ENCODE peak calls at places on chromosomes 12 and 14, in ten cellular contexts. One of them, this sample, is unnamed.
A peak's percentile ranks its signal among the peaks of the same experiment; 100 is the strongest.

GRCh38 chr12:15861404-15861803 is 20.8 kb upstream of the STRAP start:
- DNase-seq in glutamatergic neuron: no peak
- DNase-seq in GM12865: no peak
- DNase-seq in tibial artery: no peak
- DNase-seq in lung: no peak
- DNase-seq in Peyer's patch: no peak
- DNase-seq in neural progenitor cell: no peak
- DNase-seq in bronchial epithelial cell: no peak
- DNase-seq in CD4-positive, alpha-beta T cell: no peak
- DNase-seq in AG10803: no peak
- DNase-seq in this sample: no peak

GRCh38 chr12:45050751-45051489 is at the start of gene DBX2:
- DNase-seq in glutamatergic neuron: peak; percentile 51
- DNase-seq in GM12865: no peak
- DNase-seq in tibial artery: no peak
- DNase-seq in lung: no peak
- DNase-seq in Peyer's patch: no peak
- DNase-seq in neural progenitor cell: peak; percentile 72
- DNase-seq in bronchial epithelial cell: no peak
- DNase-seq in CD4-positive, alpha-beta T cell: no peak
- DNase-seq in AG10803: no peak
- DNase-seq in this sample: peak; percentile 2

GRCh38 chr14:92207928-92208265 is 86.1 kb downstream of the CPSF2 start:
- DNase-seq in glutamatergic neuron: no peak
- DNase-seq in GM12865: no peak
- DNase-seq in tibial artery: no peak
- DNase-seq in lung: no peak
- DNase-seq in Peyer's patch: no peak
- DNase-seq in neural progenitor cell: no peak
- DNase-seq in bronchial epithelial cell: no peak
- DNase-seq in CD4-positive, alpha-beta T cell: no peak
- DNase-seq in AG10803: no peak
- DNase-seq in this sample: no peak

GRCh38 chr14:24414077-24414476 is 15.3 kb downstream of the NYNRIN start:
- DNase-seq in glutamatergic neuron: no peak
- DNase-seq in GM12865: no peak
- DNase-seq in tibial artery: no peak
- DNase-seq in lung: no peak
- DNase-seq in Peyer's patch: no peak
- DNase-seq in neural progenitor cell: no peak
- DNase-seq in bronchial epithelial cell: no peak
- DNase-seq in CD4-positive, alpha-beta T cell: no peak
- DNase-seq in AG10803: no peak
- DNase-seq in this sample: no peak

GRCh38 chr14:66944872-66945271 is 244.4 kb upstream of the GARIN2 start:
- DNase-seq in glutamatergic neuron: peak; percentile 29
- DNase-seq in GM12865: peak; percentile 41
- DNase-seq in tibial artery: no peak
- DNase-seq in lung: no peak
- DNase-seq in Peyer's patch: no peak
- DNase-seq in neural progenitor cell: peak; percentile 35
- DNase-seq in bronchial epithelial cell: no peak
- DNase-seq in CD4-positive, alpha-beta T cell: no peak
- DNase-seq in AG10803: peak; percentile 20
- DNase-seq in this sample: peak; percentile 13

GRCh38 chr12:65986047-65986446 is 144.5 kb downstream of the LLPH start:
- DNase-seq in glutamatergic neuron: no peak
- DNase-seq in GM12865: no peak
- DNase-seq in tibial artery: no peak
- DNase-seq in lung: no peak
- DNase-seq in Peyer's patch: no peak
- DNase-seq in neural progenitor cell: no peak
- DNase-seq in bronchial epithelial cell: no peak
- DNase-seq in CD4-positive, alpha-beta T cell: no peak
- DNase-seq in AG10803: no peak
- DNase-seq in this sample: no peak

GRCh38 chr14:101962503-101962874 is 1.9 kb upstream of the DYNC1H1 start:
- DNase-seq in glutamatergic neuron: peak; percentile 65
- DNase-seq in GM12865: no peak
- DNase-seq in tibial artery: peak; percentile 80
- DNase-seq in lung: peak; percentile 54
- DNase-seq in Peyer's patch: no peak
- DNase-seq in neural progenitor cell: no peak
- DNase-seq in bronchial epithelial cell: peak; percentile 72
- DNase-seq in CD4-positive, alpha-beta T cell: no peak
- DNase-seq in AG10803: peak; percentile 88
- DNase-seq in this sample: no peak

GRCh38 chr12:6955462-6956331 is 4.5 kb downstream of the PTPN6 start:
- DNase-seq in glutamatergic neuron: no peak
- DNase-seq in GM12865: peak; percentile 38
- DNase-seq in tibial artery: no peak
- DNase-seq in lung: no peak
- DNase-seq in Peyer's patch: no peak
- DNase-seq in neural progenitor cell: no peak
- DNase-seq in bronchial epithelial cell: no peak
- DNase-seq in CD4-positive, alpha-beta T cell: no peak
- DNase-seq in AG10803: no peak
- DNase-seq in this sample: no peak

DNA sequence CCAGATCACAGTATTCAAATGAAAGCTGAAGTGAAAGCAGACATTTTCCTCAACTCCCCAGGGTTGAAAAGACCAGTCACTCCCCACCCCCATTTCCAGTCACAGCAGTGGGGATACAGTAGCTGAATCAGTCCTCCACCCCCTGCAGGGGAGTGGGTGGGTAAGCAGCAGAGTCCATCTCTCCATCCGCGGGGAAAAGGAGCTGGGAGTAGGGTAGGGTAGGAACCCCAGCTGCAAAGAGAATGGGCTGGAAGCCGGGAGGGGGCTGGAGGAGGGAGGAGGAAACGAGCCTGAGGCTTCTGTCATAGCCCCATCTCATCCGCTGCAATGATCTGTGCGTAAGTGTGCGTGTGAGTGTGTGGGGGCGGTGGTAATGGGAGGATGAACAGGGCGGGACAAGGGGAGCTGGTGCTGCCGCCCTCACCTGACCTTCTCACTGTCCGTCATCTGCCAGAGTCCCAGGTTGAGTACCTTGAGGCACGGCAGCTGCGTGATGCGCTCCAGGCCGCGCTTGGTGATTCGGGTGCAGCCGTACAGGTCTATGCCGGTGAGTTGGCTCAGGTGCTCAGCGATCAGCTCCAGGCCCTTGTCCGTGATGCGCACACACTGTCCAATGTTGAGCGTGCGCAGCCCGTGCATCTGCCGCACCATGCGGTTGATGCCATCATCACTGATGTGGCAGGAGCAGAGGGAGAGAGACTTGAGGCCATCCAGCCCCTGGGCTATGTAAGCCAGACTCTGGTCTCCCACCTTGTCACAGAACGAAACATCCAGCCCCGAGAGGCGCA is 1.7 kb downstream of the FBXL14 start:
- DNase-seq in glutamatergic neuron: peak; percentile 71
- DNase-seq in GM12865: peak; percentile 80
- DNase-seq in tibial artery: no peak
- DNase-seq in lung: no peak
- DNase-seq in Peyer's patch: peak; percentile 64
- DNase-seq in neural progenitor cell: peak; percentile 80
- DNase-seq in bronchial epithelial cell: peak; percentile 37
- DNase-seq in CD4-positive, alpha-beta T cell: peak; percentile 30
- DNase-seq in AG10803: peak; percentile 66
- DNase-seq in this sample: peak; percentile 91
- TF ChIP-seq CTCF in glutamatergic neuron: no peak
- TF ChIP-seq CTCF in GM12865: no peak
- TF ChIP-seq CTCF in tibial artery: no peak
- TF ChIP-seq CTCF in lung: no peak
- TF ChIP-seq CTCF in Peyer's patch: no peak
- TF ChIP-seq CTCF in neural progenitor cell: peak; percentile 15
- TF ChIP-seq CTCF in bronchial epithelial cell: no peak
- TF ChIP-seq CTCF in CD4-positive, alpha-beta T cell: no peak
- TF ChIP-seq CTCF in AG10803: peak; percentile 19
- TF ChIP-seq CTCF in this sample: no peak

DNA sequence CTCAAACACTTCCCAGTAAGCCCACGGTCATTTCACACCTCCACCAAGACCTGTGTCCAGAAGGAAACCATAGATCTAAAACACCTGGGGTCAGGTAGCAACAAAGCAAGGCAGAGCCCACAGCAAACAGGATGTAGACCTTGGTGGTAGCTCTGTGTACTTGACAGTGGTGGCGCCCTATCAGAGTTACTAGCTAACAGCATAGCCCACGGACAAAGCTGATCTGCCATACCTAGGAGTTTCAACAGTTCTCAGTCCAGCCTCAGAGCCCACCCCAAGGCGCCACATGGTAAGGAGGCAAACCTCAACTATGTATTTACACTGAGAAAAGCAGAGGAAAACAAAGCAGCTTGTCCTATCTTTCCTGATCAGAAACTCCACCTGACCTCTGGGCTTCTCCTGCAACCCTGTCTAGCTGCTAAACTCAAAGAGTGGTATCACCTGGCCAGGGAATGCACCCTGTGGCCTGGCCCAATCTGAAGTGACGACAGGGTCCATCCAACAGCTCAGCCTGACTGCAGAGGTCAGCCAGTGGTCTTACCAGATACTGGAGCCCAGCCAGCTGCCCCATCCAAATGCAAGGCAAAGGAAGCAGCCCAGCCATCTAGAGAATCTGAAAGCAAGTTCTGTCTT is 46.3 kb downstream of the STON2 start:
- DNase-seq in glutamatergic neuron: no peak
- DNase-seq in GM12865: no peak
- DNase-seq in tibial artery: no peak
- DNase-seq in lung: no peak
- DNase-seq in Peyer's patch: no peak
- DNase-seq in neural progenitor cell: no peak
- DNase-seq in bronchial epithelial cell: no peak
- DNase-seq in CD4-positive, alpha-beta T cell: no peak
- DNase-seq in AG10803: no peak
- DNase-seq in this sample: no peak
- TF ChIP-seq CTCF in glutamatergic neuron: no peak
- TF ChIP-seq CTCF in GM12865: no peak
- TF ChIP-seq CTCF in tibial artery: no peak
- TF ChIP-seq CTCF in lung: no peak
- TF ChIP-seq CTCF in Peyer's patch: no peak
- TF ChIP-seq CTCF in neural progenitor cell: no peak
- TF ChIP-seq CTCF in bronchial epithelial cell: no peak
- TF ChIP-seq CTCF in CD4-positive, alpha-beta T cell: no peak
- TF ChIP-seq CTCF in AG10803: no peak
- TF ChIP-seq CTCF in this sample: no peak

DNA sequence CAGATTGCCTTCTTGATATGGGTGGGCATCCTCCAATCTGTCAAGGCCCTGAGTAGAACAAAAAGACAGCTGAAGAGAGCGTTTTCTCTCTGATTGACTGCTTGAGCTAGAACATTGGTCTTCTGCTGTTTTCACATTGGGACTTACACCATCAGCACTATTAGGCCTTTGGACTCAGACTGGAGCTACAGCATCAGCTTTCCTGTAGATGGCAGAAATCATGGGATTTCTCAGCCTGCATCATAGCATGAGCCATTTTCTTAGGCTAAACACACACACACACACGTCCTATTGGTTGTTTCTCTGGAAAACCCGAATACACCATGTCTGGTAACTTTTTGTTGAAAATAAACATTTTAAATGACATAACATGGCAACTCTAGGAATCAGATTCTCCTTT is 15.8 kb upstream of the PPM1A start:
- DNase-seq in glutamatergic neuron: no peak
- DNase-seq in GM12865: no peak
- DNase-seq in tibial artery: no peak
- DNase-seq in lung: no peak
- DNase-seq in Peyer's patch: no peak
- DNase-seq in neural progenitor cell: no peak
- DNase-seq in bronchial epithelial cell: no peak
- DNase-seq in CD4-positive, alpha-beta T cell: no peak
- DNase-seq in AG10803: no peak
- DNase-seq in this sample: no peak
- TF ChIP-seq CTCF in glutamatergic neuron: no peak
- TF ChIP-seq CTCF in GM12865: no peak
- TF ChIP-seq CTCF in tibial artery: no peak
- TF ChIP-seq CTCF in lung: no peak
- TF ChIP-seq CTCF in Peyer's patch: no peak
- TF ChIP-seq CTCF in neural progenitor cell: no peak
- TF ChIP-seq CTCF in bronchial epithelial cell: no peak
- TF ChIP-seq CTCF in CD4-positive, alpha-beta T cell: no peak
- TF ChIP-seq CTCF in AG10803: no peak
- TF ChIP-seq CTCF in this sample: no peak

DNA sequence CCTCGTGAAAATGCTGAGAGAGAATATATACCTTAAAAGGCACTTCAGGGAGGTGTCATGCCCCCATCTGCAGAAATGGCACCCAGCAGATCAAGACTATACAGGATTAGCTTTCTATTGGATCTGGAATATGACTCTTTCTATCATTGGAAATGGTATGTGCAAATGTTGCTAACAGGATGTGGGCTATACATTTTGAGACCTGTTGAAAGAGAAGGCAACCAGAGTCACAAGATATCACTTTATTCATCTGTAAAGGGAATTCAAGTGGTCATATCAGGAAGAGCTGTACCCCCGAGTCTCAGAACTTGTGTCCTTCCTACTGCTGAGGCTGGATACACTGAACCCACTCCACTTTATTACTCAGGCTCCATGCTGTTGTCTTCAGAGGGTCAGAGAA is 46.1 kb upstream of the FRMD6 start:
- DNase-seq in glutamatergic neuron: no peak
- DNase-seq in GM12865: no peak
- DNase-seq in tibial artery: no peak
- DNase-seq in lung: no peak
- DNase-seq in Peyer's patch: no peak
- DNase-seq in neural progenitor cell: no peak
- DNase-seq in bronchial epithelial cell: no peak
- DNase-seq in CD4-positive, alpha-beta T cell: no peak
- DNase-seq in AG10803: peak; percentile 16
- DNase-seq in this sample: no peak
- TF ChIP-seq CTCF in glutamatergic neuron: no peak
- TF ChIP-seq CTCF in GM12865: no peak
- TF ChIP-seq CTCF in tibial artery: no peak
- TF ChIP-seq CTCF in lung: no peak
- TF ChIP-seq CTCF in Peyer's patch: no peak
- TF ChIP-seq CTCF in neural progenitor cell: no peak
- TF ChIP-seq CTCF in bronchial epithelial cell: no peak
- TF ChIP-seq CTCF in CD4-positive, alpha-beta T cell: no peak
- TF ChIP-seq CTCF in AG10803: no peak
- TF ChIP-seq CTCF in this sample: no peak

DNA sequence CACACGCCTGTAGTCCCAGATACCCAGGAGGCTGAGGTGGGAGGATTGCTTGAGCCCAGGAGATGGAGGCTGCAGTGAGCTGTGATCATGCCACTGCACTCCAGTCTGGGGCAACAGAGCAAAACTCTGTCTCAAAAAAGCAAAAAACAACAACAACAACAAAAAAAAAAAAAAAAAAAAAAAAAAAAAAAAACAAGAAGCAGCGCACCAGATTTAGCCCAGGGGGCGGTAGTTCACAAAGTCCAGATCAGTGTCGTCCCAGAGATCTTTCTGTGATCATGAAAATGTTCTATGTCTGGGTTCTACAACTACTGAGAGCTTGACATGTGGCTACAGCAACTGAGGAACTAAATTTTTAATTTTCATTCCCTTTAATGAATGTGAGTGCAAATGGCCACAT is 27.4 kb downstream of the OAS2 start:
- DNase-seq in glutamatergic neuron: no peak
- DNase-seq in GM12865: no peak
- DNase-seq in tibial artery: no peak
- DNase-seq in lung: no peak
- DNase-seq in Peyer's patch: no peak
- DNase-seq in neural progenitor cell: peak; percentile 55
- DNase-seq in bronchial epithelial cell: no peak
- DNase-seq in CD4-positive, alpha-beta T cell: no peak
- DNase-seq in AG10803: peak; percentile 3
- DNase-seq in this sample: no peak
- TF ChIP-seq CTCF in glutamatergic neuron: peak; percentile 46
- TF ChIP-seq CTCF in GM12865: peak; percentile 6
- TF ChIP-seq CTCF in tibial artery: no peak
- TF ChIP-seq CTCF in lung: no peak
- TF ChIP-seq CTCF in Peyer's patch: no peak
- TF ChIP-seq CTCF in neural progenitor cell: peak; percentile 57
- TF ChIP-seq CTCF in bronchial epithelial cell: peak; percentile 35
- TF ChIP-seq CTCF in CD4-positive, alpha-beta T cell: peak; percentile 20
- TF ChIP-seq CTCF in AG10803: peak; percentile 39
- TF ChIP-seq CTCF in this sample: peak; percentile 39